ENCODE peak calls at places on chromosomes 1 and 21, in seven cellular contexts. S is dorsolateral prefrontal cortex, R is AG04450, L is endothelial cell of umbilical vein, M is fibroblast of lung, N is GM20000, D is HFFc6. Q is an unnamed sample.

GRCh38 chr21:10511116-10511515 is 10.3 kb upstream of the TPTE start:
- DNase-seq in S (no peak), R (no peak), L (no peak), M (no peak), N (no peak), D (no peak), Q (no peak)

GRCh38 chr1:153617677-153618076 is 1.6 kb upstream of the S100A14 start:
- DNase-seq in S (no peak), R (no peak), L (peak), M (peak), N (peak), D (peak), Q (no peak)

GRCh38 chr1:97144527-97144926 is 422.9 kb downstream of the PTBP2 start:
- DNase-seq in S (no peak), R (no peak), L (peak), M (peak), N (no peak), D (peak), Q (no peak)

GRCh38 chr1:31013187-31013864 is 52.2 kb downstream of the PUM1 start:
- DNase-seq in S (no peak), R (no peak), L (peak), M (peak), N (peak), D (no peak), Q (no peak)

GRCh38 chr1:161092621-161093028 is 3.3 kb upstream of the NECTIN4 start:
- DNase-seq in S (no peak), R (no peak), L (no peak), M (no peak), N (peak), D (no peak), Q (no peak)

GRCh38 chr1:203063287-203063686 is 22.5 kb downstream of the MYOG start:
- DNase-seq in S (no peak), R (no peak), L (no peak), M (no peak), N (no peak), D (no peak), Q (no peak)

GRCh38 chr1:76679534-76680152 is 187.6 kb upstream of the ST6GALNAC5 start:
- DNase-seq in S (no peak), R (no peak), L (no peak), M (no peak), N (no peak), D (no peak), Q (no peak)

GRCh38 chr1:19852036-19852435 is 30.2 kb upstream of the OTUD3 start:
- DNase-seq in S (no peak), R (no peak), L (no peak), M (no peak), N (no peak), D (no peak), Q (no peak)

GRCh38 chr1:236830560-236830959 is 35.5 kb downstream of the MTR start:
- DNase-seq in S (no peak), R (no peak), L (no peak), M (no peak), N (no peak), D (no peak), Q (no peak)

GRCh38 chr1:170967042-170967910 is 31.9 kb downstream of the MROH9 start:
- DNase-seq in S (no peak), R (peak), L (peak), M (peak), N (peak), D (peak), Q (no peak)

GRCh38 chr1:37755290-37755689 is 9.6 kb downstream of the EPHA10 start:
- DNase-seq in S (peak), R (no peak), L (no peak), M (no peak), N (peak), D (no peak), Q (no peak)

GRCh38 chr1:1063945-1064831 is 9.9 kb downstream of the RNF223 start:
- DNase-seq in S (peak), R (peak), L (peak), M (peak), N (peak), D (peak), Q (peak)
- TF ChIP-seq CTCF in S (peak), R (peak), L (peak), M (peak), N (peak), D (peak), Q (peak)

GRCh38 chr1:2786329-2787162 is 14.9 kb downstream of the TTC34 start:
- DNase-seq in S (peak), R (no peak), L (peak), M (no peak), N (peak), D (no peak), Q (peak)
- TF ChIP-seq CTCF in S (peak), R (no peak), L (peak), M (peak), N (peak), D (peak), Q (peak)

GRCh38 chr1:4767308-4767707 is 112.9 kb downstream of the AJAP1 start:
- DNase-seq in S (no peak), R (no peak), L (no peak), M (no peak), N (no peak), D (no peak), Q (no peak)

GRCh38 chr1:4769516-4770280 is 115.3 kb downstream of the AJAP1 start:
- DNase-seq in S (no peak), R (no peak), L (no peak), M (no peak), N (no peak), D (no peak), Q (no peak)

GRCh38 chr1:4770713-4771112 is 116.3 kb downstream of the AJAP1 start:
- DNase-seq in S (no peak), R (no peak), L (no peak), M (no peak), N (no peak), D (no peak), Q (no peak)

GRCh38 chr1:4771267-4771666 is 116.9 kb downstream of the AJAP1 start:
- DNase-seq in S (no peak), R (no peak), L (no peak), M (no peak), N (no peak), D (no peak), Q (no peak)

GRCh38 chr1:4768553-4768952 is 114.1 kb downstream of the AJAP1 start:
- DNase-seq in S (no peak), R (no peak), L (no peak), M (no peak), N (no peak), D (no peak), Q (no peak)
- TF ChIP-seq CTCF in S (no peak), R (no peak), L (no peak), M (no peak), N (no peak), D (no peak), Q (no peak)

DNA sequence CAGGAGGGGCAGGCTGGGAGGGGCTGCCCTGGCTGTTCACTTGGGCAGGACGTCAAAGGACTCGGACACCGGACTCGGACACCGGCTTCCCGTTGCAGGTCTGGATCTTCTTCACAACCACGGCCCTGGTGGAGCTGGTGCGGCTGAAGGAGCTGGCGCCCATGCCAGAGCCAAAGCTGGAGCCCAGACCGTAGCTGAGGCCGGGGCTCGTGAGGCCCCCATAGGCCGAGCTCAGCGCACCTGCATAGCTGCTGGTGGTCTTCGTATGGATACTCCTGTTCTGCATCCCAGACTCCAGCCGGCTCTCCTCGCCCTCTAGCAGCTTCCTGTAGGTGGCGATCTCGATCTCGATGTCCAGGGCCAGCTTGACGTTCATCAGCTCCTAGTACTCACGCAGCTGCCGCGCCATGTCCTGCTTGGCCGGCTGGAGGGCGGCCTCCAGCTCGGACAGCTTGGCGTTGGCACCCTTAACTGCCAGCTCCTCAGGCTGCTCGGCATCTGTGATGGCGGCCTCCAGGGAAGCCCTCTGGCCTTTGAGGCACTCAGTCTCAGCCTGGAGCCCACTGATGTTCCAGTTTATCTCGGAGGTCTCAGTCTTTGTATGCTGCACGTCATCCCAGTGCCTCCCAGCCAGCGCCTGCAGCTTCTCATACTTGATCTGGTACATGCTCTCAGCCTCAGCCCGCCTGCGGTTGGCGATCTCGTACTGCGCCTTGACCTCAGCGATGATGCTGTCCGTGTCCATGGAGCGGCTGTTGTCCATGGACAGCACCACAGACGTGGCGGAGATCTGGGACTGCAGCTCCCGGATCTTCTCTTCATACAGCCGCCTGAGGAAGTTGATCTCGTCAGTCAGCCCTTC is 15.1 kb upstream of the KLF17 start:
- DNase-seq in S (no peak), R (no peak), L (no peak), M (peak), N (no peak), D (no peak), Q (no peak)
- TF ChIP-seq CTCF in S (no peak), R (peak), L (no peak), M (peak), N (no peak), D (peak), Q (no peak)

DNA sequence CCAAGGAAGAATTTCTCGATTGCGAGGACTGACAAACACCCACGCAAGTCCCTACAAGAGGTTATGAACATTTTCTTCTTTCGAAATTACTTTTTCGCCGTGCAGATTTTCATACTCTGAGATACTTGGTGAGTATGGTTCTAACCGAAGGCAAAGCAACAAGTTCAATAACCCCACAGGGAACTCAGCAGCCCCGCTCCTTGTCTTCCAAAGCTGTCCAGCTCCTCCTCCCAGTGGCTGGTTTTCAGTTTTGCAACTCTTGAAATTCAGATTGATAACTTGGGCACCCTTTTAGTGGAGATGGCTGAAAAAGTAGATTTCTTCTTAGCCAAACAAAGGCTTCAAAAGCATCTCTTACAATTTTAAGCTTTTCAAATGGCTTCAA is 154.4 kb downstream of the SETD4 start:
- DNase-seq in S (no peak), R (no peak), L (no peak), M (no peak), N (no peak), D (no peak), Q (no peak)
- TF ChIP-seq CTCF in S (no peak), R (no peak), L (no peak), M (no peak), N (no peak), D (no peak), Q (no peak)

GRCh38 chr1:179177182-179177581 is 52.3 kb downstream of the ABL2 start:
- DNase-seq in S (no peak), R (no peak), L (no peak), M (peak), N (no peak), D (peak), Q (no peak)

GRCh38 chr1:179177614-179178013 is 51.9 kb downstream of the ABL2 start:
- DNase-seq in S (no peak), R (no peak), L (no peak), M (no peak), N (no peak), D (no peak), Q (no peak)

GRCh38 chr1:179178965-179179364 is 50.5 kb downstream of the ABL2 start:
- DNase-seq in S (no peak), R (no peak), L (peak), M (peak), N (no peak), D (peak), Q (no peak)

GRCh38 chr1:179175011-179175934 is 54.2 kb downstream of the ABL2 start:
- DNase-seq in S (peak), R (no peak), L (no peak), M (peak), N (no peak), D (peak), Q (no peak)

GRCh38 chr1:179178135-179178630 is 51.3 kb downstream of the ABL2 start:
- DNase-seq in S (no peak), R (no peak), L (no peak), M (no peak), N (no peak), D (peak), Q (no peak)
- TF ChIP-seq CTCF in S (no peak), R (no peak), L (no peak), M (no peak), N (no peak), D (no peak), Q (no peak)

DNA sequence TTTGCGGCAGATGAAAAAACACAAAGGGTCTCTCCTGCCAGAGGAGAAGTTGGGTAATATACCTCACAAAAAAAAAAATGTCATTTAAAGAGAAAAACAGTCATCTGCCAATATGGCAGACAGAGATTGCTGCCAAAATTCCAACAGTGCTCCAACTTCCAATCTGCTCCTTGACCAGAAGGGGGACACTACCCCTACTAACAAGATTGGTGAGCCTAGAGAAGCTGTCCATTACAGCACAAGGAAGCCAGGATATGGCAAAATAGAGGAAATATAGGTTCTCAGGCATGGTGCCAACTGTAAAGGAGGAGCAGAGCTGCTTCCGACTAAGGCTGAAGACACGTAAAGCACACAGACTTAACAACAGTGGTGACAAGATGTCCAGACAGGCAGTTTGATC is 453.5 kb downstream of the TTLL7 start:
- DNase-seq in S (no peak), R (no peak), L (no peak), M (no peak), N (no peak), D (no peak), Q (no peak)
- TF ChIP-seq CTCF in S (no peak), R (no peak), L (no peak), M (peak), N (no peak), D (no peak), Q (no peak)

GRCh38 chr1:3112526-3112925 is 43.5 kb downstream of the PRDM16 start:
- DNase-seq in S (no peak), R (no peak), L (no peak), M (no peak), N (no peak), D (no peak), Q (no peak)

GRCh38 chr1:3114131-3114744 is 45.2 kb downstream of the PRDM16 start:
- DNase-seq in S (no peak), R (no peak), L (no peak), M (no peak), N (no peak), D (no peak), Q (no peak)

GRCh38 chr1:3113741-3114056 is 44.7 kb downstream of the PRDM16 start:
- DNase-seq in S (no peak), R (no peak), L (no peak), M (no peak), N (no peak), D (no peak), Q (no peak)

GRCh38 chr1:3111616-3112021 is 42.6 kb downstream of the PRDM16 start:
- DNase-seq in S (no peak), R (no peak), L (no peak), M (no peak), N (no peak), D (no peak), Q (no peak)

GRCh38 chr1:3113047-3113740 is 44.2 kb downstream of the PRDM16 start:
- DNase-seq in S (no peak), R (no peak), L (no peak), M (no peak), N (no peak), D (no peak), Q (no peak)
- TF ChIP-seq CTCF in S (no peak), R (no peak), L (no peak), M (no peak), N (no peak), D (no peak), Q (no peak)

DNA sequence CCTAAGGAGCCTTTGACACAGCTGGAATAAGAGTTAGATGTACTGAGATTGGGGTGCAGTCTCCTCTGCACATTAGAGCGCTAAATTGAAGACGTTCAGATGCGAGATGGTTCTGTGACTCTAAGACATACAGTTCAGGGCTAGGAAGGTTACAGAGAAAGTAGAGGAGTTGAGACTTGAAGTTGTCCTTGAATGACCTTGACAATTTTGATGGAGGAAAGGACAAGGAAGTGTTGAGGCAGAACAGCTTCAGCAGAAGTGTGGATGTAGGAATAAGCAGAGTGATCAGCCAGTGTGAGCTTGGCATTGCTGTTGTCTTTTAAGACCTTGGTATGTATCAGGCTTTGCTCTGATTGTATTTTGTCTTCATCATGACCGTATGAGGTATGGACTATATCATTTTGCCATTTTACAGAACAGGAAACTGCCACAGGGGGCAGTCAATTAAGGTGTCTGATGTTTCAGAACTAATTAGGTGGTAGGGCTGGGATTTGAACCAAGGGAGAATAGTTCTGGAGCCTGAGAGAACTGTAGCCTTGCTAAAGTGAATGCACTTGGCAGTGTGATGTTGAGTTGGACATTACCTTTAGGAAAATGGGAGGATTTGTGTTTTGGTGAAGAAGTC is 9.2 kb downstream of the TTF2 start:
- DNase-seq in S (no peak), R (no peak), L (no peak), M (no peak), N (no peak), D (no peak), Q (no peak)
- TF ChIP-seq CTCF in S (no peak), R (no peak), L (no peak), M (no peak), N (no peak), D (peak), Q (no peak)

DNA sequence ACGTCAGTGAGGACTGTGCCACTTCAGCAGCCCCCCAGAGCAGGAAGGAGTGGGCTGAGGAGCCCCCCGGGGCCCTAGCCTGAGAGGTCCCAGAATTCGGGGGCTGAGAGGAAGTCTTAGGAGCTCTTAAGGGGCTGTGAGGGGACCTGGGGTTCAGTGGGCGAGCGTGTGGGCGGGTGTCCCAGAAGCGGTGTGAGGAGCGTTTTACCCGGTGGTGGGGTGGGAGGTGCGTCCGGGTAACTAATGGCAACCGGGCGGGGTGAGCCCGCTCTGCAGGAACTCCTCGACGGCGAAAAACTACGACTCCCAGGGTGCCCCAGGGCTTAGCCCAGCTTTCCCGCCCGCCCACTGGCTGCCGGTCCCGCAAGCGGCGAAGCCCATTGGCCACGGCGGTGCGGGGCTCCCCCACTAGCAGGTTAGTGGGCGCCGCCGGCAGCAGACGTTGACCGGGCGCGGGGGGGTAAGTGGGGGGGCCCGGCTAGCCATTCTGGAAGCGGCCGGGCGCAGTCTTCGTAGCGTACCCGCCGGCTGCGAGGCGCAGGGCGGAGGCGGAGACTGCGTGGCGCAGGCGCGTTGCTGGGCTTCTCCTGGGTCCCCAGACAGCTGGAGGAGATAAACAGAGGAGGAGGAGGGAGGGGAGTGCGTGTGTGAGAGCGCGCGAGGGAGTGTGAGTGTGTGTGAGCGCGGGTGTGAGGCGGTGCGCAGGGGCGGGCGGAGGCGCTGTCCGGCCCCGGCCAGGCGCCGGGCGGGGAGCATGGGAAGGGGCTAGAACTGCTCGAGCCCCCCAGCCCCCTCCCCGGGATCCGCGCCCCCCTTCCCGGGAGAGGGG is at the start of gene WDTC1:
- DNase-seq in S (peak), R (peak), L (peak), M (peak), N (peak), D (peak), Q (peak)
- TF ChIP-seq CTCF in S (peak), R (no peak), L (no peak), M (no peak), N (no peak), D (no peak), Q (no peak)